ENCODE peak calls at places on chromosomes 1 and 21, in eight cellular contexts. D, S, A, C, I, J, N and T are unnamed samples.

GRCh38 chr1:230236951-230237350 is 169.9 kb downstream of the GALNT2 start:
- DNase-seq in D (no peak), S (peak), A (no peak), C (no peak), I (peak), J (peak), N (no peak), T (no peak)

GRCh38 chr21:42835611-42836401 is 43.5 kb downstream of the WDR4 start:
- DNase-seq in D (no peak), S (no peak), A (no peak), C (no peak), I (no peak), J (no peak), N (no peak), T (no peak)

GRCh38 chr1:60547821-60548220 is 474.3 kb upstream of the C1orf87 start:
- DNase-seq in D (no peak), S (no peak), A (no peak), C (no peak), I (no peak), J (no peak), N (no peak), T (no peak)

GRCh38 chr1:47809301-47810084 is 187.7 kb downstream of the TRABD2B start:
- DNase-seq in D (no peak), S (no peak), A (no peak), C (no peak), I (no peak), J (no peak), N (no peak), T (no peak)

GRCh38 chr1:153431002-153431401 is 14.7 kb downstream of the S100A7A start:
- DNase-seq in D (no peak), S (no peak), A (no peak), C (no peak), I (no peak), J (no peak), N (no peak), T (no peak)

GRCh38 chr1:53289050-53289429 is 38.8 kb downstream of the LRP8 start:
- DNase-seq in D (no peak), S (no peak), A (no peak), C (no peak), I (no peak), J (no peak), N (no peak), T (no peak)

GRCh38 chr1:41674501-41674900 is 190.0 kb upstream of the EDN2 start:
- DNase-seq in D (no peak), S (no peak), A (no peak), C (no peak), I (no peak), J (no peak), N (no peak), T (no peak)

GRCh38 chr1:15296602-15297321 is 49.7 kb downstream of the FHAD1 start:
- DNase-seq in D (no peak), S (peak), A (no peak), C (no peak), I (peak), J (no peak), N (no peak), T (no peak)

GRCh38 chr1:21828075-21828474 is 16.0 kb downstream of the LDLRAD2 start:
- DNase-seq in D (no peak), S (no peak), A (no peak), C (no peak), I (no peak), J (no peak), N (no peak), T (no peak)

GRCh38 chr1:212070720-212071302 is 35.3 kb downstream of the DTL start:
- DNase-seq in D (no peak), S (peak), A (peak), C (no peak), I (peak), J (no peak), N (no peak), T (no peak)

GRCh38 chr1:218674280-218674773 is 329.2 kb downstream of the TGFB2 start:
- DNase-seq in D (no peak), S (peak), A (peak), C (peak), I (peak), J (peak), N (peak), T (no peak)

GRCh38 chr1:179935909-179936496 is 18.6 kb upstream of the CEP350 start:
- DNase-seq in D (no peak), S (no peak), A (no peak), C (no peak), I (no peak), J (no peak), N (no peak), T (no peak)

GRCh38 chr1:13790290-13791035 is 90.5 kb downstream of the PRDM2 start:
- DNase-seq in D (no peak), S (no peak), A (no peak), C (no peak), I (no peak), J (no peak), N (no peak), T (no peak)

GRCh38 chr1:181423301-181423918 is 59.9 kb upstream of the CACNA1E start:
- DNase-seq in D (peak), S (peak), A (no peak), C (no peak), I (peak), J (peak), N (peak), T (no peak)

GRCh38 chr1:222880586-222880985 is 65.7 kb downstream of the DISP1 start:
- DNase-seq in D (no peak), S (peak), A (peak), C (no peak), I (peak), J (no peak), N (no peak), T (no peak)

GRCh38 chr1:184270556-184270955 is 116.3 kb upstream of the C1orf21 start:
- DNase-seq in D (no peak), S (no peak), A (no peak), C (no peak), I (peak), J (no peak), N (no peak), T (no peak)

GRCh38 chr1:205147191-205147590 is 25.4 kb upstream of the RBBP5 start:
- DNase-seq in D (no peak), S (peak), A (peak), C (no peak), I (peak), J (no peak), N (peak), T (no peak)

GRCh38 chr21:43978060-43978459 is 34.0 kb upstream of the TRAPPC10 start:
- DNase-seq in D (no peak), S (no peak), A (no peak), C (no peak), I (no peak), J (no peak), N (no peak), T (no peak)

GRCh38 chr21:43981871-43982210 is 30.3 kb upstream of the TRAPPC10 start:
- DNase-seq in D (no peak), S (no peak), A (no peak), C (no peak), I (no peak), J (no peak), N (no peak), T (no peak)

GRCh38 chr21:43982489-43983078 is 29.5 kb upstream of the TRAPPC10 start:
- DNase-seq in D (no peak), S (no peak), A (no peak), C (no peak), I (no peak), J (no peak), N (no peak), T (no peak)

GRCh38 chr21:43981151-43981870 is 30.8 kb upstream of the TRAPPC10 start:
- DNase-seq in D (no peak), S (no peak), A (no peak), C (no peak), I (no peak), J (no peak), N (no peak), T (no peak)

GRCh38 chr21:43979654-43980053 is 32.5 kb upstream of the TRAPPC10 start:
- DNase-seq in D (no peak), S (no peak), A (no peak), C (no peak), I (no peak), J (no peak), N (no peak), T (no peak)
- TF ChIP-seq CTCF in D (no peak), S (peak), A (no peak), C (no peak), I (peak), J (no peak), N (no peak), T (no peak)

GRCh38 chr1:178752891-178753290 is 27.8 kb downstream of the RALGPS2 start:
- DNase-seq in D (no peak), S (no peak), A (no peak), C (no peak), I (no peak), J (no peak), N (no peak), T (no peak)
- H3K27ac ChIP-seq in D (no peak), S (no peak), A (no peak), C (no peak), I (no peak), J (no peak), N (no peak), T (no peak)

GRCh38 chr1:71339238-71339637 is 258.4 kb upstream of the ZRANB2 start:
- DNase-seq in D (no peak), S (no peak), A (no peak), C (no peak), I (no peak), J (no peak), N (no peak), T (no peak)

GRCh38 chr1:71345491-71345890 is 264.7 kb upstream of the ZRANB2 start:
- DNase-seq in D (no peak), S (no peak), A (no peak), C (no peak), I (no peak), J (no peak), N (no peak), T (no peak)

GRCh38 chr1:71343686-71344416 is 263.0 kb upstream of the ZRANB2 start:
- DNase-seq in D (no peak), S (no peak), A (no peak), C (no peak), I (no peak), J (peak), N (no peak), T (no peak)
- TF ChIP-seq CTCF in D (no peak), S (no peak), A (peak), C (no peak), I (no peak), J (no peak), N (no peak), T (no peak)

GRCh38 chr1:198842686-198843085 is 203.8 kb downstream of the PTPRC start:
- DNase-seq in D (no peak), S (no peak), A (no peak), C (no peak), I (no peak), J (no peak), N (no peak), T (no peak)

GRCh38 chr1:198833706-198834497 is 195.1 kb downstream of the PTPRC start:
- DNase-seq in D (no peak), S (no peak), A (no peak), C (no peak), I (no peak), J (no peak), N (no peak), T (no peak)

GRCh38 chr1:198837276-198838021 is 198.6 kb downstream of the PTPRC start:
- DNase-seq in D (no peak), S (no peak), A (no peak), C (no peak), I (no peak), J (no peak), N (no peak), T (no peak)

GRCh38 chr1:198838022-198838342 is 199.1 kb downstream of the PTPRC start:
- DNase-seq in D (no peak), S (no peak), A (no peak), C (no peak), I (no peak), J (no peak), N (no peak), T (no peak)
- H3K27ac ChIP-seq in D (no peak), S (no peak), A (no peak), C (no peak), I (no peak), J (no peak), N (no peak), T (no peak)

DNA sequence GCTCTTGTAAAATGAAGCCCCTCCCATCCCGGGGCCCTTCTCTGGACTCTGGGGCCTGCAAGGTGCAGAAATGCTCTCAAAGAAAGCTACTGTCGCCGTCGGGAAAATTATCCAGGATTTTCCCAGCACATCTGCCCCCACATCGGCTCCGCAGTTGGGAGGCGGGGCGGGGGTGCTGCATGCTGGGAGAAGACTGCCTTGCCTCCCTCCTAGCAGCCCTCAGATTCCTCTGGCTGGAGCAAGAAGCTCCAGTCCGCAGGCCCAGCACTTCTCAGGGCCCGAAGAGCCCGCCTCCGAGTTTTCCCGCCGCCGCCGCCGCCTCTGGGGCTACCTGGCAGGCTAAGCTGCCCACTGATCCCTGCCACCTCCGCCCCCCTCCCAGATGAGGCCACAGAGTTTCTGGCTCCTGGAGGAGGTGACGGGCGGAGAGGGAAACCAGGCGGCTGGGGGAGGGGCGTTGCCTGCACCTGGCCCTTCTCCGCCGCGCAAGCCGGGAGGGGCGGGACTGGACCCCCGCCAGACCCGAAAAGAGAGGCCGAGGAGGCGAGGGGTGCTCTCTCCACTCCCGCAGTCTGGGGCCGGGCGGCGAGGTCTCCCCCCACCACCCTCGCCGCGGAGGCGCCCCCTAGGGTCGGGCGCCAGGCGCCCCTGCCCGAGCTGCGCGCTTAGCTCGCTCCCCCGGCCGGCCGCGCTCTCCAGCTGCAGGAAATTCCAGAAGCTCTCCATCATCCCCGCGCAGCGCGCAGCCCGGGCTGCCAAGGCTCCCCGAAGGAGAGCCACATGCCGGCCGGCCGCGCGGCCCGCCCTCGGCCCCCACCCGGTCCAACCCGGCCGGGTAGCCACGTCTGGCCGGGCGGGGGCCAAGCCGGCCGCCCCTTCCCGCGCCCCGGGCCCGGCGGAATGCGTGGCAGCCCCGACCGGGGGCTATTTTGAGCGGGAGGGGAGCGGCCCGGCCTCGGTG is 28.8 kb downstream of the AHDC1 start:
- DNase-seq in D (peak), S (peak), A (peak), C (peak), I (peak), J (peak), N (peak), T (peak)
- TF ChIP-seq CTCF in D (no peak), S (peak), A (peak), C (peak), I (peak), J (no peak), N (no peak), T (no peak)

GRCh38 chr21:34882719-34883131 is 166.4 kb downstream of the RUNX1 start:
- DNase-seq in D (no peak), S (no peak), A (no peak), C (no peak), I (no peak), J (no peak), N (no peak), T (no peak)
- H3K27ac ChIP-seq in D (no peak), S (no peak), A (peak), C (no peak), I (peak), J (no peak), N (no peak), T (no peak)

DNA sequence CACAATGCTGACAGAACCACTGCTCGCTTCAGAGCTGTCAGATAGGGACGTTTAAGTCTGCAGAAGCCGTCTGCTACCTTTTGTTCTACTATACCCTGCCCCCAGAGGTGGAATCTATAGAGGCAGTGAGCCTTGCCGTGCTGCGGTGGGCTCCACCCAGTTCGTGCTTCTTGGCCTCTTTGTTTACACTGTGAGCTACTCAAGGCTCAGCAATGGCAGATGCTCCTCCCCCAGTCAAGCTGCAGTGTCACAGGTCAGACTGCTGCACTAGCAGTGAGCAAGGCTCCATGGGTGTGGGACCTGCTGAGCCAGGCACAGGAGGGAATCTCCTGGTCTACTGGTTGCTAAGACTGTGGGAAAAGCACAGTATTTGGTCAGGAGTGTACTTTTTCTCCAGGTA is 47.1 kb downstream of the LEPR start:
- DNase-seq in D (peak), S (peak), A (no peak), C (no peak), I (peak), J (no peak), N (no peak), T (no peak)
- TF ChIP-seq CTCF in D (no peak), S (no peak), A (no peak), C (no peak), I (no peak), J (no peak), N (no peak), T (no peak)